ENCODE peak calls at places on chromosomes 11 and 22, in ten cellular contexts. C, N, K, L, A, Y, B, R, G and U are unnamed samples.

GRCh38 chr22:49838771-49839717 is 11.4 kb upstream of the BRD1 start:
- DNase-seq in C (no peak), N (no peak), K (no peak), L (no peak), A (peak), Y (no peak), B (peak), R (peak), G (no peak), U (no peak)

GRCh38 chr11:33317662-33318061 is 60.5 kb downstream of the HIPK3 start:
- DNase-seq in C (peak), N (no peak), K (no peak), L (no peak), A (no peak), Y (peak), B (no peak), R (no peak), G (no peak), U (no peak)

GRCh38 chr11:67416416-67417335 is 1.2 kb downstream of the CARNS1 start:
- DNase-seq in C (no peak), N (no peak), K (no peak), L (no peak), A (peak), Y (peak), B (no peak), R (no peak), G (peak), U (peak)

GRCh38 chr11:103601230-103601846 is 435.1 kb upstream of the DDI1 start:
- DNase-seq in C (peak), N (peak), K (no peak), L (peak), A (no peak), Y (peak), B (peak), R (no peak), G (no peak), U (peak)

GRCh38 chr11:58057481-58057880 is 26.7 kb downstream of the OR6Q1 start:
- DNase-seq in C (peak), N (no peak), K (no peak), L (no peak), A (no peak), Y (peak), B (no peak), R (no peak), G (no peak), U (no peak)

GRCh38 chr22:20129747-20130014 is 1.9 kb upstream of the ZDHHC8 start:
- DNase-seq in C (no peak), N (no peak), K (no peak), L (no peak), A (no peak), Y (no peak), B (no peak), R (no peak), G (no peak), U (no peak)

GRCh38 chr11:65293909-65294381 is 20.7 kb upstream of the CDC42EP2 start:
- DNase-seq in C (no peak), N (peak), K (no peak), L (no peak), A (no peak), Y (no peak), B (no peak), R (peak), G (no peak), U (no peak)

GRCh38 chr11:46628961-46629360 is 11.6 kb downstream of the ATG13 start:
- DNase-seq in C (no peak), N (no peak), K (no peak), L (no peak), A (no peak), Y (no peak), B (no peak), R (no peak), G (no peak), U (no peak)

GRCh38 chr22:38126928-38127668 is 16.6 kb upstream of the BAIAP2L2 start:
- DNase-seq in C (no peak), N (no peak), K (no peak), L (no peak), A (no peak), Y (no peak), B (no peak), R (no peak), G (no peak), U (no peak)

GRCh38 chr11:122796128-122796717 is 42.1 kb upstream of the CRTAM start:
- DNase-seq in C (peak), N (no peak), K (no peak), L (no peak), A (peak), Y (peak), B (peak), R (peak), G (peak), U (peak)

GRCh38 chr11:117985953-117986887 is at the start of gene IL10RA:
- DNase-seq in C (peak), N (peak), K (peak), L (no peak), A (peak), Y (peak), B (peak), R (peak), G (peak), U (peak)

GRCh38 chr22:36374603-36375024 is 13.2 kb downstream of the MYH9 start:
- DNase-seq in C (peak), N (no peak), K (no peak), L (no peak), A (no peak), Y (peak), B (no peak), R (peak), G (no peak), U (no peak)